ENCODE peak calls at places on chromosomes 11 and 22, in ten cellular contexts. W, L, O, U, X, J, M, S, C and N are unnamed samples.

GRCh38 chr11:10639350-10639749 is 54.2 kb downstream of the IRAG1 start:
- DNase-seq in S (no peak), M (no peak), C (no peak), O (no peak), W (no peak), X (no peak), U (no peak), J (no peak), L (peak; percentile 8), N (no peak)

GRCh38 chr11:117823941-117824420 is 563 bp downstream of the FXYD2 start:
- DNase-seq in S (no peak), C (peak; percentile 57), U (peak; percentile 29), O (peak; percentile 88), X (peak; percentile 77), L (peak; percentile 63), W (no peak), M (peak; percentile 55), J (no peak), N (no peak)

GRCh38 chr11:33735426-33736147 is 636 bp downstream of the CD59 start:
- DNase-seq in W (peak; percentile 57), X (no peak), U (peak; percentile 57), L (peak; percentile 62), O (peak; percentile 39), S (peak; percentile 38), J (no peak), M (peak; percentile 56), C (peak; percentile 67), N (peak; percentile 42)

GRCh38 chr22:27748355-27749168 is 53.0 kb downstream of the MN1 start:
- DNase-seq in X (no peak), J (no peak), L (no peak), O (no peak), S (peak; percentile 31), U (no peak), M (no peak), C (peak; percentile 81), W (peak; percentile 67), N (no peak)

GRCh38 chr11:19355601-19356000 is 114.9 kb upstream of the E2F8 start:
- DNase-seq in O (no peak), S (no peak), M (no peak), L (no peak), J (no peak), C (no peak), W (no peak), X (no peak), U (no peak), N (no peak)

GRCh38 chr11:18721576-18722292 is 4.3 kb downstream of the IGSF22 start:
- DNase-seq in X (no peak), S (peak; percentile 66), W (peak; percentile 88), J (no peak), L (no peak), U (peak; percentile 57), C (peak; percentile 63), M (peak; percentile 66), O (no peak), N (peak; percentile 55)

GRCh38 chr11:104873252-104873651 is 25.0 kb downstream of the CASP12 start:
- DNase-seq in X (no peak), M (no peak), W (peak; percentile 13), U (no peak), L (no peak), C (no peak), O (no peak), J (no peak), S (no peak), N (no peak)

GRCh38 chr11:109121173-109121938 is 300.6 kb upstream of the C11orf87 start:
- DNase-seq in L (no peak), C (no peak), J (no peak), S (no peak), O (no peak), X (no peak), M (no peak), W (no peak), U (no peak), N (no peak)

GRCh38 chr22:22925795-22926358 is 38.3 kb downstream of the IGLL5 start:
- DNase-seq in W (no peak), M (no peak), C (no peak), O (no peak), U (no peak), J (no peak), X (no peak), L (no peak), S (no peak), N (no peak)

GRCh38 chr11:111635706-111636045 is 33.4 kb downstream of the SIK2 start:
- DNase-seq in S (no peak), C (no peak), W (no peak), O (peak; percentile 25), U (peak; percentile 24), L (no peak), M (no peak), X (peak; percentile 12), J (no peak), N (peak; percentile 64)

GRCh38 chr11:1924646-1925372 is 5.3 kb downstream of the TNNT3 start:
- DNase-seq in U (no peak), M (peak; percentile 41), W (no peak), C (no peak), J (no peak), X (no peak), L (no peak), S (no peak), O (no peak), N (no peak)

GRCh38 chr11:103537904-103538502 is 428.8 kb downstream of the DYNC2H1 start:
- DNase-seq in W (peak; percentile 37), C (peak; percentile 26), L (no peak), U (no peak), M (no peak), O (no peak), X (no peak), J (no peak), S (no peak), N (no peak)

GRCh38 chr22:23282516-23282915 is 102.2 kb downstream of the BCR start:
- DNase-seq in W (no peak), J (no peak), C (no peak), O (no peak), U (no peak), M (no peak), X (no peak), S (no peak), L (no peak), N (no peak)

GRCh38 chr11:406796-407650 is 7.8 kb downstream of the SIGIRR start:
- DNase-seq in W (peak; percentile 89), M (peak; percentile 88), X (peak; percentile 85), C (peak; percentile 72), J (no peak), O (peak; percentile 83), U (peak; percentile 89), S (peak; percentile 72), L (peak; percentile 94), N (peak; percentile 86)

GRCh38 chr22:32622762-32623147 is 148.1 kb downstream of the FBXO7 start:
- DNase-seq in M (no peak), O (no peak), U (no peak), L (no peak), W (peak; percentile 28), S (no peak), X (no peak), C (no peak), J (no peak), N (no peak)
- H3K27ac ChIP-seq in M (peak overlapping the region; percentile 55), O (peak overlapping the region; percentile 93), U (peak overlapping the region; percentile 83), L (peak overlapping the region; percentile 18), W (no peak overlapping the region), S (peak overlapping the region; percentile 100), X (peak overlapping the region; percentile 69), C (peak overlapping the region; percentile 22), J (peak overlapping the region; percentile 95), N (peak overlapping the region; percentile 72)

GRCh38 chr11:61447601-61448551 is 18.0 kb downstream of the SDHAF2 start:
- DNase-seq in S (no peak), O (no peak), C (peak; percentile 34), W (no peak), U (no peak), L (no peak), X (no peak), J (no peak), M (no peak), N (no peak)

GRCh38 chr11:61446211-61446651 is 16.3 kb downstream of the SDHAF2 start:
- DNase-seq in O (peak; percentile 91), C (peak; percentile 96), U (peak; percentile 86), W (peak; percentile 93), S (peak; percentile 87), X (peak; percentile 93), L (peak; percentile 83), M (peak; percentile 89), J (peak; percentile 85), N (peak; percentile 83)

GRCh38 chr11:61452825-61453224 is 22.9 kb downstream of the SDHAF2 start:
- DNase-seq in O (no peak), C (no peak), X (no peak), M (no peak), W (no peak), J (no peak), U (no peak), L (no peak), S (no peak), N (no peak)

GRCh38 chr11:61445535-61445934 is 15.6 kb downstream of the SDHAF2 start:
- DNase-seq in W (no peak), M (no peak), X (no peak), J (no peak), C (no peak), O (no peak), U (no peak), S (no peak), L (no peak), N (no peak)

DNA sequence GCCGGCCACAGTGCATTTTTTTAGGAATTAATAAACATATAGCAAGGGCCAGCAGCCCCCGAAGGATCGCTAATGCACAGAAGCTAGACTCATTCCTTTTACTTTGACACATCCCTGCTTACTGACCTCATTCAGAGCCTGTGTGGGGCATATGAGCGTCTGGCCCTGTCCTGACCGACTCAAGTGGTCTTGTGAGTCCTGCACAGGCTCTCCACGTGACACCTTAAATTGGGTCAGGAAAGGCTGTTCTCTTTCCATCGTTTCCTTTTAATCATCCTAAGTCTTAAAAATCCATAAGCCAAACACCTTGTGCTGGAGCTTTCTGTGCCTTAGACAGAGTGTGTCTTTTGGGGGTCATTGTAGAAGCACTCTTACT is 18.6 kb downstream of the SDHAF2 start:
- DNase-seq in O (no peak), C (peak; percentile 14), S (no peak), L (no peak), U (no peak), W (no peak), X (no peak), J (no peak), M (no peak), N (no peak)
- H3K4me1 ChIP-seq in O (peaks cover 66% of the 10 kb centered on the region), C (peaks cover 10% of the 10 kb centered on the region), S (peaks cover 7% of the 10 kb centered on the region), L (no peaks in the 10 kb centered on the region), U (peaks cover 6% of the 10 kb centered on the region), W (no peaks in the 10 kb centered on the region), X (peaks cover 52% of the 10 kb centered on the region), J (no peaks in the 10 kb centered on the region), M (no peaks in the 10 kb centered on the region), N (no peaks in the 10 kb centered on the region)

DNA sequence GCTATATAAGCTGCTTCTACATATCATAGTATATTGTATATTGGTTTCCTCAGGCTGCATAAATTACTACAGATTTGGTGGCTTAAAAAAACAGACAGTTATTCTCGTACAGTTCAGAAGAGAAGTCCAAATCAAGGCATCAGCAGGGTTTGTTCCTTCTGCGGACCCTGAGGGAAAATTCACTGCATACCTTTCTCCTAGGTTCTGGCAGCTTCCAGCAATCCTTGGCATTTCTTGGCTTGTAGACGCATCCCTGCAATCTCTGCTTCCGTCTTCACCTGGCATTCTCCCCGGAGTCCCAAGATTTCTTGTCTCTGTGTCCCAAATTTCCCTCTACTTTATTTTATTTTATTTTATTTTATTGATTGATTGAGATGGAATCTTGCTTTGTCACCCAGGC is 142.8 kb downstream of the COMMD9 start:
- DNase-seq in S (no peak), X (no peak), W (peak; percentile 80), O (no peak), M (no peak), J (no peak), U (no peak), C (no peak), L (no peak), N (no peak)
- H3K27ac ChIP-seq in S (peak overlapping the region; percentile 19), X (no peak overlapping the region), W (no peak overlapping the region), O (no peak overlapping the region), M (no peak overlapping the region), J (peak overlapping the region; percentile 23), U (no peak overlapping the region), C (no peak overlapping the region), L (no peak overlapping the region), N (no peak overlapping the region)

GRCh38 chr22:35889071-35889470 is 139.6 kb downstream of the RBFOX2 start:
- DNase-seq in M (no peak), S (no peak), C (no peak), W (no peak), X (no peak), J (no peak), O (no peak), U (no peak), L (no peak), N (no peak)
- H3K4me1 ChIP-seq in M (no peaks in the 10 kb centered on the region), S (peaks cover 8% of the 10 kb centered on the region), C (peaks cover 7% of the 10 kb centered on the region), W (peaks cover 8% of the 10 kb centered on the region), X (peaks cover 58% of the 10 kb centered on the region), J (no peaks in the 10 kb centered on the region), O (peaks cover 80% of the 10 kb centered on the region), U (no peaks in the 10 kb centered on the region), L (peaks cover 15% of the 10 kb centered on the region), N (no peaks in the 10 kb centered on the region)